ENCODE peak calls at places on chromosomes 5 and 9, in five cellular contexts. I, Z, Q, H and W are unnamed samples.

GRCh38 chr9:124285903-124286291 is 28.1 kb downstream of the NEK6 start:
- DNase-seq in I (peak; percentile 85), Z (peak; percentile 77), Q (peak; percentile 87), H (peak; percentile 99), W (peak; percentile 78)

GRCh38 chr5:95959051-95959963 is 2.3 kb downstream of the ELL2 start:
- DNase-seq in I (no peak), Z (no peak), Q (no peak), H (peak; percentile 34), W (no peak)

GRCh38 chr9:95494022-95494415 is 22.8 kb downstream of the PTCH1 start:
- DNase-seq in I (no peak), Z (no peak), Q (no peak), H (no peak), W (no peak)

GRCh38 chr5:31664566-31664965 is 25.6 kb downstream of the PDZD2 start:
- DNase-seq in I (no peak), Z (no peak), Q (no peak), H (peak; percentile 67), W (no peak)

GRCh38 chr5:33321026-33321425 is 119.7 kb upstream of the TARS1 start:
- DNase-seq in I (no peak), Z (peak; percentile 28), Q (peak; percentile 82), H (peak; percentile 99), W (no peak)

GRCh38 chr5:181223041-181223728 is at the start of gene TRIM41:
- DNase-seq in I (peak; percentile 98), Z (peak; percentile 99), Q (peak; percentile 99), H (peak; percentile 99), W (peak; percentile 96)

GRCh38 chr5:61999371-61999770 is 306.6 kb upstream of the KIF2A start:
- DNase-seq in I (no peak), Z (no peak), Q (no peak), H (no peak), W (no peak)

GRCh38 chr5:36402512-36402906 is 100.8 kb upstream of the RANBP3L start:
- DNase-seq in I (no peak), Z (no peak), Q (no peak), H (no peak), W (no peak)

GRCh38 chr5:82984786-82985762 is 92.1 kb downstream of the TMEM167A start:
- DNase-seq in I (no peak), Z (no peak), Q (no peak), H (no peak), W (no peak)

GRCh38 chr9:116208417-116209232 is 55.0 kb downstream of the PAPPA start:
- DNase-seq in I (no peak), Z (no peak), Q (no peak), H (peak; percentile 27), W (no peak)

GRCh38 chr9:15121591-15121990 is 185.4 kb downstream of the TTC39B start:
- DNase-seq in I (no peak), Z (no peak), Q (no peak), H (peak; percentile 36), W (no peak)

GRCh38 chr5:6461793-6462650 is 13.4 kb downstream of the UBE2QL1 start:
- DNase-seq in I (no peak), Z (no peak), Q (no peak), H (no peak), W (no peak)
- H3K4me1 ChIP-seq in I (no peaks in the 10 kb centered on the region), Z (no peaks in the 10 kb centered on the region), Q (no peaks in the 10 kb centered on the region), H (no peaks in the 10 kb centered on the region), W (no peaks in the 10 kb centered on the region)

GRCh38 chr9:91775708-91776028 is 174.4 kb downstream of the ROR2 start:
- DNase-seq in I (no peak), Z (no peak), Q (no peak), H (no peak), W (no peak)
- TF ChIP-seq CTCF in I (no peak), Z (no peak), Q (no peak), H (no peak), W (no peak)

GRCh38 chr5:142320427-142320732 is 4.4 kb downstream of the SPRY4 start:
- DNase-seq in I (no peak), Z (no peak), Q (no peak), H (no peak), W (no peak)

GRCh38 chr5:142317673-142318261 is 7.1 kb downstream of the SPRY4 start:
- DNase-seq in I (no peak), Z (no peak), Q (no peak), H (no peak), W (no peak)

GRCh38 chr5:142320851-142321560 is 3.8 kb downstream of the SPRY4 start:
- DNase-seq in I (no peak), Z (no peak), Q (no peak), H (peak; percentile 40), W (no peak)

GRCh38 chr5:142319560-142320426 is 5.0 kb downstream of the SPRY4 start:
- DNase-seq in I (no peak), Z (no peak), Q (no peak), H (no peak), W (no peak)

GRCh38 chr5:142319105-142319504 is 5.7 kb downstream of the SPRY4 start:
- DNase-seq in I (no peak), Z (no peak), Q (no peak), H (peak; percentile 24), W (no peak)
- H3K27me3 ChIP-seq in I (no peaks in the 10 kb centered on the region), Z (no peaks in the 10 kb centered on the region), Q (no peaks in the 10 kb centered on the region), H (no peaks in the 10 kb centered on the region), W (no peaks in the 10 kb centered on the region)

DNA sequence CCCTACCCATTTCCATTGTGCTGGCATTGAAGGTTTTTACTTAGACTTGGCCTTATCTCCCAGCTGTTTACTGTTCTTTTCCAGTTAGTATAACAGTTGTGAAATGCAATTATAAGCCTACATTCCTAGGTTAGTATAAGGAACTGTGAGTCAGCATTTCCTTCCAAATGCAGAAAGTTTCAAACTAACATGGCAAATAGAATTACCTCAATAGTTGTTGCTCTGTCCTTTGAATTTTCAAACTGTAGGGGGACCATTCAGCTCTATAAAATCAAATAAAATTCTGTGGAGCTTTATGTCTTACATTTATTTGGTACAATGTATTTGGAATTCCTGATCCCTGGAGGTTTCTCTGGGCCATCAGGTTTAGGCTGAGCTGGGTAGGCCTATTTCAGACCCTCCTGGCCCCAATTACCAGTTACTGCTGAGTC is 47.2 kb downstream of the ARHGEF28 start:
- DNase-seq in I (no peak), Z (no peak), Q (no peak), H (peak; percentile 86), W (no peak)
- H3K4me1 ChIP-seq in I (no peaks in the 10 kb centered on the region), Z (peaks cover 18% of the 10 kb centered on the region), Q (no peaks in the 10 kb centered on the region), H (peaks cover 19% of the 10 kb centered on the region), W (peaks cover 50% of the 10 kb centered on the region)

GRCh38 chr5:123455640-123456039 is 32.4 kb upstream of the CEP120 start:
- DNase-seq in I (no peak), Z (no peak), Q (no peak), H (no peak), W (no peak)
- TF ChIP-seq CTCF in I (no peak), Z (no peak), Q (no peak), H (no peak), W (no peak)